ENCODE peak calls at places on chromosomes 4 and X, in ten cellular contexts. N, O, G, C, R, F, T, M, V and B are unnamed samples. For H3K36me3, the result is how much of the 10 kb centered on the place peaks cover.

GRCh38 chr4:139875456-139875855 is 209.8 kb downstream of the MGST2 start:
- DNase-seq in O (no peak), R (no peak), T (no peak), F (peak), N (no peak), C (no peak), M (no peak), G (no peak), V (no peak), B (no peak)

GRCh38 chrX:148043456-148043855 is 62.3 kb downstream of the FMR1NB start:
- DNase-seq in V (peak), G (no peak), C (no peak), R (peak), T (no peak), N (no peak), F (no peak), M (no peak), O (no peak), B (peak)

GRCh38 chr4:37132351-37132989 is 112.1 kb upstream of the NWD2 start:
- DNase-seq in C (no peak), F (peak), V (no peak), N (no peak), R (no peak), O (no peak), M (no peak), G (no peak), T (no peak), B (no peak)

GRCh38 chr4:38621004-38621684 is 42.9 kb upstream of the KLF3 start:
- DNase-seq in N (no peak), T (no peak), M (peak), R (no peak), V (no peak), C (no peak), G (peak), O (peak), F (no peak), B (no peak)

GRCh38 chrX:100645106-100645505 is 1.1 kb downstream of the SRPX2 start:
- DNase-seq in C (no peak), T (no peak), R (no peak), G (no peak), M (no peak), O (no peak), V (no peak), N (no peak), F (no peak), B (no peak)

GRCh38 chr4:105139646-105140045 is 7.0 kb upstream of the TET2 start:
- DNase-seq in O (no peak), R (no peak), N (no peak), G (no peak), T (no peak), F (no peak), V (no peak), C (no peak), M (no peak), B (no peak)

GRCh38 chr4:166501941-166502382 is 628.9 kb downstream of the TLL1 start:
- DNase-seq in T (no peak), C (no peak), F (peak), G (no peak), O (no peak), V (no peak), N (no peak), R (peak), M (peak), B (no peak)

GRCh38 chr4:56655627-56656345 is 25.3 kb downstream of the HOPX start:
- DNase-seq in C (no peak), T (peak), R (no peak), M (no peak), F (peak), V (peak), N (peak), O (no peak), G (peak), B (no peak)

GRCh38 chr4:1337376-1337831 is 9.6 kb upstream of the UVSSA start:
- DNase-seq in C (no peak), M (no peak), N (no peak), G (peak), R (no peak), O (peak), F (no peak), V (no peak), T (peak), B (no peak)

GRCh38 chr4:41734366-41734765 is 14.2 kb downstream of the PHOX2B start:
- DNase-seq in V (no peak), T (no peak), M (no peak), R (no peak), F (no peak), G (no peak), N (no peak), C (no peak), O (no peak), B (no peak)

GRCh38 chrX:136076942-136077341 is 70.4 kb upstream of the FHL1 start:
- DNase-seq in M (no peak), O (no peak), T (no peak), N (no peak), C (no peak), F (no peak), R (no peak), V (no peak), G (no peak), B (no peak)

GRCh38 chr4:113952452-113953029 is 26.9 kb downstream of the ARSJ start:
- DNase-seq in V (peak), R (peak), T (no peak), G (no peak), C (no peak), N (no peak), M (no peak), O (no peak), F (peak), B (no peak)

GRCh38 chrX:129600981-129601424 is 53.8 kb downstream of the APLN start:
- DNase-seq in C (no peak), T (no peak), G (no peak), V (no peak), R (peak), N (no peak), O (no peak), F (peak), M (no peak), B (no peak)

GRCh38 chr4:19285146-19285545 is 966.6 kb upstream of the SLIT2 start:
- DNase-seq in V (no peak), O (no peak), T (no peak), G (no peak), N (no peak), F (no peak), C (no peak), R (no peak), M (no peak), B (no peak)

GRCh38 chr4:37393889-37394288 is 149.3 kb downstream of the NWD2 start:
- DNase-seq in R (no peak), O (no peak), N (no peak), F (no peak), V (no peak), G (no peak), M (no peak), C (no peak), T (no peak), B (no peak)

GRCh38 chr4:67750691-67751090 is 3.5 kb downstream of the GNRHR start:
- DNase-seq in N (no peak), V (no peak), G (no peak), F (no peak), O (no peak), C (no peak), M (no peak), R (no peak), T (no peak), B (no peak)

GRCh38 chrX:150587585-150588503 is 19.4 kb downstream of the MTM1 start:
- DNase-seq in F (no peak), C (no peak), N (no peak), R (peak), G (peak), V (no peak), M (no peak), O (no peak), T (no peak), B (no peak)

GRCh38 chr4:38667005-38667771 is 3.2 kb downstream of the KLF3 start:
- DNase-seq in V (peak), R (peak), O (peak), F (peak), G (peak), N (peak), C (peak), T (peak), M (peak), B (peak)

GRCh38 chr4:1113311-1114009 is at the start of gene RNF212:
- DNase-seq in G (no peak), T (peak), M (no peak), O (peak), C (no peak), R (no peak), N (peak), F (peak), V (no peak), B (no peak)

GRCh38 chr4:20432098-20432497 is 180.4 kb downstream of the SLIT2 start:
- DNase-seq in C (no peak), N (no peak), V (no peak), R (no peak), M (no peak), G (no peak), T (no peak), O (no peak), F (peak), B (no peak)

GRCh38 chr4:75830906-75831305 is 71.3 kb downstream of the PPEF2 start:
- DNase-seq in T (no peak), V (no peak), O (no peak), R (no peak), F (no peak), M (no peak), N (no peak), C (no peak), G (no peak), B (no peak)

GRCh38 chr4:79294064-79294463 is 31.8 kb downstream of the NAA11 start:
- DNase-seq in M (no peak), G (no peak), T (no peak), N (no peak), O (no peak), F (no peak), C (no peak), R (no peak), V (no peak), B (no peak)

GRCh38 chrX:48908600-48908999 is 2.8 kb downstream of the SLC35A2 start:
- DNase-seq in M (no peak), O (no peak), G (no peak), F (no peak), R (no peak), T (no peak), C (no peak), V (no peak), N (no peak), B (no peak)

GRCh38 chr4:82891728-82892466 is 944 bp upstream of the SEC31A start:
- DNase-seq in M (no peak), T (no peak), F (peak), N (no peak), G (no peak), O (no peak), R (no peak), V (no peak), C (no peak), B (no peak)

GRCh38 chrX:68249401-68249831 is 183.9 kb downstream of the OPHN1 start:
- DNase-seq in N (peak), R (no peak), V (no peak), M (no peak), O (no peak), T (no peak), F (no peak), G (no peak), C (no peak), B (no peak)

GRCh38 chr4:38333219-38333618 is 330.8 kb upstream of the KLF3 start:
- DNase-seq in M (no peak), C (no peak), N (no peak), T (no peak), G (no peak), R (no peak), O (no peak), V (no peak), F (no peak), B (no peak)

GRCh38 chr4:54255881-54256280 is 26.8 kb downstream of the PDGFRA start:
- DNase-seq in V (no peak), G (no peak), C (no peak), M (no peak), R (no peak), F (no peak), T (no peak), O (no peak), N (peak), B (no peak)

GRCh38 chr4:152974732-152975614 is 38.9 kb downstream of the FHDC1 start:
- DNase-seq in C (no peak), M (no peak), R (no peak), F (no peak), T (no peak), O (no peak), G (no peak), V (no peak), N (no peak), B (no peak)

GRCh38 chr4:125749354-125749753 is 434.6 kb downstream of the FAT4 start:
- DNase-seq in M (no peak), V (no peak), N (no peak), F (no peak), C (no peak), T (no peak), R (no peak), G (no peak), O (no peak), B (no peak)

GRCh38 chr4:125750399-125750798 is 435.6 kb downstream of the FAT4 start:
- DNase-seq in V (no peak), R (no peak), M (no peak), O (no peak), C (no peak), T (no peak), G (no peak), F (no peak), N (no peak), B (no peak)

DNA sequence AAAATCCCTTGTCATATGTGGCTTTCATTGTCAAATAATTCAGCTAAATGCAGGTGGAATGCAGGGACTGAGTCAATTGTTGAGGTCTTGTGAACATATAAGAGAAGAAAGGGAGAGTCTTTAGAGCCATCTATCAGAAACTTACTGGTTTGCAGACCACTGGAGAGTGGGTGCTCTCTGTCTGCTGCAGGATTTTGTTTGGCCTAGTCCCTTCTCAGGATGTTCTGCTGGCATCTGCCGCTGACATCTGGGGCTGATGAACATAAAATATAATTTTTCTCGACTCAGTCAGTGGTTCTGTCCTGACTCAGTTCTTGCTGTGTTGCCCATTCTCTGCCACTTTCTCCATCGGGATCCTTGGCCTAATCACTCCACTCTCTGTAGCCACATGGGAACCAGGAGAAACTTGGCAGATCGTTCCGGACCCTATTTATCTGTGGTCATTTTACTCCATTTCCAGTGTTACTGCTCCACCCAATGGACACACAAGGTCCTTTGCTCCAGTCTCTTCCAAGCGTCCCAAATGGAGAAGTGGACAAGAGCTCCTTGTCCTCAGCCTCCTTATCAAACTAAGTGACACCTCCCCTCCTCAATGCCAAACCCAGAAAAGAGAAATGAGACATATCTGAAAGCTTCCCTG is 436.2 kb downstream of the FAT4 start:
- DNase-seq in T (no peak), F (peak), R (peak), G (no peak), C (no peak), M (no peak), N (no peak), O (no peak), V (no peak), B (no peak)
- TF ChIP-seq CTCF in T (no peak), F (peak), R (peak), G (no peak), C (peak), M (peak), N (peak), O (no peak), V (peak), B (peak)

DNA sequence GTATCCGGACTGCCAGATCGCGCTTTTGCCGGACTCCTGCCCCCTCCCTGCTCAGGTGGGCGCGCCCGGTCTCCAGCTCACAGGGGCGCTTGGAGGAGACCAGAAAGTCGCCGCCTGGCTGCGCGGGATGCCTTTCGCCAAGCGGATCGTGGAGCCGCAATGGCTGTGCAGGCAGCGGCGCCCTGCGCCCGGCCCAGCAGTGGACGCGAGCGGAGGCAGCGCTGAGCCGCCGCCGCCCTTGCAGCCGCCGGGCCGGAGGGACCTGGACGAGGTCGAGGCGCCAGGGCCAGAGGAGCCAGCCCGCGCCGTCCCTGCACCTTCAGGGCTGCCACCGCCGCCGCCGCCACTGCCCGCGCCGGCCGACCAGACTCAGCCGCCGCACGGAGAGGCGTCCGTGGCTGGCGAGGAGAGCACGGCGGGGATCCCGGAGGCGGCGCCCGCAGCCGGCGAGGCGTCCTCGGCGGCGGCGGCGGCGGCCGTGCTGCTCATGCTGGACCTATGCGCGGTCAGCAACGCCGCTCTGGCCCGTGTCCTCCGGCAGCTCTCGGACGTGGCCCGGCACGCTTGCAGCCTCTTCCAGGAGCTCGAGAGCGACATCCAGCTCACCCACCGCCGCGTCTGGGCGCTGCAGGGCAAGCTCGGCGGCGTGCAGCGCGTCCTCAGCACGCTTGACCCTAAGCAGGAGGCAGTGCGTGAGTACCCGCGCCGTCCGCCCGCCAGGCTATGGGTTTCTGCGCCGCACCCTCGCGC is 806 bp downstream of the NHS start:
- DNase-seq in C (no peak), V (peak), F (peak), M (no peak), G (no peak), T (peak), N (peak), O (peak), R (no peak), B (no peak)
- H3K4me3 ChIP-seq in C (peak), V (peak), F (peak), M (peak), G (peak), T (peak), N (peak), O (peak), R (peak), B (peak)

GRCh38 chrX:154352466-154352865 is 22.0 kb downstream of the FLNA start:
- DNase-seq in R (no peak), C (no peak), V (no peak), G (no peak), N (no peak), T (peak), F (no peak), M (no peak), O (no peak), B (no peak)
- H3K36me3 ChIP-seq in R (half or more), C (under half), V (half or more), G (half or more), N (under half), T (under half), F (under half), M (half or more), O (half or more), B (under half)

GRCh38 chr4:36043901-36044300 is 200.4 kb downstream of the ARAP2 start:
- DNase-seq in G (no peak), V (no peak), R (no peak), O (no peak), C (no peak), F (no peak), M (no peak), T (no peak), N (no peak), B (no peak)

GRCh38 chr4:36041340-36041739 is 203.0 kb downstream of the ARAP2 start:
- DNase-seq in T (no peak), N (no peak), O (no peak), V (no peak), C (no peak), F (no peak), G (no peak), R (no peak), M (no peak), B (no peak)

GRCh38 chr4:36039031-36039430 is 205.3 kb downstream of the ARAP2 start:
- DNase-seq in V (no peak), F (no peak), C (no peak), T (no peak), R (no peak), G (no peak), O (no peak), N (no peak), M (no peak), B (no peak)

GRCh38 chr4:36043241-36043640 is 201.1 kb downstream of the ARAP2 start:
- DNase-seq in N (no peak), V (no peak), F (no peak), O (no peak), C (no peak), T (no peak), R (no peak), M (no peak), G (no peak), B (no peak)

DNA sequence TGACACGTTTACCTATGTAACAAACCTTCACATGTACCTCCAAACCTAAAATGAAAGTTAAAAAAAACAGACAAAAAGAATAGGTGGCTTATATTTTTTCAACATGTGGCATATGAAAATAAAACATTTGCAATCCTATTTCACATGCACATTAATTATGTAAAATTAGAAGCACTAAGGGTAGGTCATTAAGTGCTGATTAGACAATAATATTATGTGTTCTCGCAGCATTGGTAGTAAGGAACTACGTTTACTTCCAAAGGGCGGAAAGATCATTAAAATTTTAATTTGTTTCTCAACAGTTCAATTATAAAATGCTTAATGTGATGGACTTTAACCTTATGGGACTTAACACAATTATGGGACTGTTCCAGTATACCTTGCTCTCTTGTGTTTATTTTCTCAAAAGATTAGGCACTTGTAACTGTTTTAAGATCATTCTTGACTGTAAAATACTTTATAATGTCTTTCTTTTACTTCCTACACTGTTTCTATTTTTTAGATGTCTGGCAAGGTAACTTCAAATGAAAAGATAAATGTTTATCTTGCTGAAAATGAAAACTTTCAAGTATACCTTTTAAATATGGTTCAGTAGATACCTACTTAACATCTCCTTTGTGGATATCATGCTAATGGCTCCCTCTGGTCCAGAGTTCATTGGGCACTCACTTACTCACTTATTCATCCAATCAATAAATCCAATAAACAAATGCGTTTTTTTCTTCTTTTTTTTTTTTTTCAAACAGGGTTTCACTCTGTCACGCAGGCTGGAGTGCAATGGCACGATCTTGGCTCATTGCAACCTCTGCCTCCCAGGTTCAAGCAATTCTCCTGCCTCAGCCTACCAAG is 202.0 kb downstream of the ARAP2 start:
- DNase-seq in N (no peak), F (no peak), G (no peak), C (no peak), T (no peak), V (no peak), M (no peak), R (no peak), O (no peak), B (no peak)
- TF ChIP-seq CTCF in N (no peak), F (no peak), G (no peak), C (no peak), T (no peak), V (no peak), M (no peak), R (no peak), O (no peak), B (no peak)

GRCh38 chr4:53197760-53198150 is 168.1 kb downstream of the SCFD2 start:
- DNase-seq in O (no peak), V (no peak), G (no peak), R (no peak), T (no peak), N (no peak), C (no peak), M (no peak), F (no peak), B (no peak)

GRCh38 chr4:53196872-53197759 is 168.7 kb downstream of the SCFD2 start:
- DNase-seq in O (no peak), F (peak), V (no peak), R (peak), M (no peak), N (no peak), G (no peak), T (no peak), C (no peak), B (peak)

GRCh38 chr4:53194727-53195126 is 171.1 kb downstream of the SCFD2 start:
- DNase-seq in T (no peak), N (no peak), V (no peak), R (no peak), O (no peak), F (no peak), G (no peak), M (no peak), C (no peak), B (no peak)

GRCh38 chr4:53193111-53193510 is 172.8 kb downstream of the SCFD2 start:
- DNase-seq in R (no peak), C (no peak), M (no peak), O (no peak), T (no peak), G (no peak), N (no peak), V (no peak), F (no peak), B (no peak)

GRCh38 chr4:53196195-53196641 is 169.6 kb downstream of the SCFD2 start:
- DNase-seq in T (no peak), F (no peak), G (no peak), O (no peak), R (no peak), N (no peak), M (no peak), C (no peak), V (no peak), B (no peak)
- H3K4me3 ChIP-seq in T (no peak), F (no peak), G (no peak), O (no peak), R (peak), N (no peak), M (no peak), C (no peak), V (no peak), B (no peak)